ENCODE peak calls at places on chromosomes 1 and 21, in seven cellular contexts. K, E, Y, G, O, T and H are unnamed samples. For H3K36me3, the result is how much of the 10 kb centered on the place peaks cover.

GRCh38 chr1:183942933-183943693 is 94.4 kb downstream of the COLGALT2 start:
- DNase-seq in K (peak), E (peak), Y (no peak), G (no peak), O (no peak), T (peak), H (no peak)

GRCh38 chr1:17609529-17609928 is 70.0 kb downstream of the ARHGEF10L start:
- DNase-seq in K (no peak), E (no peak), Y (no peak), G (no peak), O (no peak), T (no peak), H (no peak)

GRCh38 chr1:55931272-55931940 is 648.0 kb downstream of the PLPP3 start:
- DNase-seq in K (no peak), E (peak), Y (no peak), G (no peak), O (no peak), T (no peak), H (no peak)

GRCh38 chr1:220498188-220498587 is 29.7 kb upstream of the MARK1 start:
- DNase-seq in K (no peak), E (peak), Y (no peak), G (no peak), O (no peak), T (no peak), H (no peak)

GRCh38 chr1:6002714-6003501 is 10.7 kb upstream of the NPHP4 start:
- DNase-seq in K (no peak), E (no peak), Y (no peak), G (peak), O (peak), T (no peak), H (peak)

GRCh38 chr1:182833271-182833670 is 5.9 kb upstream of the DHX9 start:
- DNase-seq in K (no peak), E (peak), Y (no peak), G (no peak), O (no peak), T (no peak), H (no peak)

GRCh38 chr1:109493805-109494539 is at the start of gene CYB561D1:
- DNase-seq in K (peak), E (peak), Y (peak), G (peak), O (peak), T (peak), H (peak)

GRCh38 chr1:66729130-66729922 is 22.9 kb upstream of the DYNLT5 start:
- DNase-seq in K (no peak), E (peak), Y (no peak), G (no peak), O (no peak), T (no peak), H (no peak)

GRCh38 chr21:34882719-34883131 is 166.4 kb downstream of the RUNX1 start:
- DNase-seq in K (no peak), E (no peak), Y (no peak), G (no peak), O (no peak), T (no peak), H (no peak)

GRCh38 chr1:245823408-245824147 is 668.8 kb downstream of the KIF26B start:
- DNase-seq in K (no peak), E (no peak), Y (no peak), G (no peak), O (no peak), T (no peak), H (no peak)

GRCh38 chr1:44707959-44708831 is 22.8 kb downstream of the RNU5D-1 start:
- DNase-seq in K (peak), E (peak), Y (no peak), G (no peak), O (peak), T (no peak), H (no peak)

GRCh38 chr1:63946866-63947491 is 173.2 kb downstream of the ROR1 start:
- DNase-seq in K (no peak), E (no peak), Y (no peak), G (peak), O (no peak), T (no peak), H (no peak)

GRCh38 chr1:38034871-38035270 is 11.7 kb downstream of the POU3F1 start:
- DNase-seq in K (no peak), E (no peak), Y (no peak), G (no peak), O (no peak), T (no peak), H (no peak)

GRCh38 chr1:15557594-15557993 is 27.3 kb downstream of the AGMAT start:
- DNase-seq in K (no peak), E (no peak), Y (no peak), G (no peak), O (no peak), T (no peak), H (no peak)

GRCh38 chr1:154867841-154868610 is 2.1 kb downstream of the KCNN3 start:
- DNase-seq in K (no peak), E (no peak), Y (no peak), G (peak), O (peak), T (no peak), H (no peak)

GRCh38 chr1:31326461-31326860 is 29.6 kb downstream of the ZCCHC17 start:
- DNase-seq in K (no peak), E (no peak), Y (no peak), G (no peak), O (no peak), T (no peak), H (no peak)

GRCh38 chr1:200262326-200262965 is 147.4 kb downstream of the ZNF281 start:
- DNase-seq in K (no peak), E (no peak), Y (no peak), G (no peak), O (peak), T (no peak), H (no peak)

GRCh38 chr1:67863637-67864036 is 30.4 kb upstream of the GNG12 start:
- DNase-seq in K (no peak), E (no peak), Y (no peak), G (no peak), O (no peak), T (no peak), H (no peak)

GRCh38 chr1:33654267-33654832 is 181.9 kb downstream of the ZSCAN20 start:
- DNase-seq in K (no peak), E (peak), Y (no peak), G (no peak), O (peak), T (no peak), H (no peak)

GRCh38 chr1:169044296-169044695 is 62.2 kb upstream of the ATP1B1 start:
- DNase-seq in K (no peak), E (no peak), Y (no peak), G (no peak), O (no peak), T (no peak), H (no peak)

GRCh38 chr1:92587445-92587844 is 100.7 kb upstream of the GFI1 start:
- DNase-seq in K (no peak), E (no peak), Y (no peak), G (no peak), O (no peak), T (no peak), H (no peak)

GRCh38 chr1:200245492-200245891 is 164.3 kb downstream of the ZNF281 start:
- DNase-seq in K (no peak), E (peak), Y (no peak), G (no peak), O (no peak), T (no peak), H (no peak)

GRCh38 chr1:68571499-68571898 is 74.6 kb upstream of the DEPDC1 start:
- DNase-seq in K (no peak), E (peak), Y (no peak), G (no peak), O (no peak), T (no peak), H (no peak)

GRCh38 chr1:183685112-183685713 is 32.1 kb upstream of the APOBEC4 start:
- DNase-seq in K (peak), E (peak), Y (no peak), G (no peak), O (peak), T (peak), H (no peak)

GRCh38 chr1:226736001-226736907 is 2.8 kb downstream of the ITPKB start:
- DNase-seq in K (no peak), E (peak), Y (no peak), G (peak), O (peak), T (no peak), H (no peak)
- H3K4me3 ChIP-seq in K (no peak), E (peak), Y (peak), G (no peak), O (peak), T (peak), H (no peak)

DNA sequence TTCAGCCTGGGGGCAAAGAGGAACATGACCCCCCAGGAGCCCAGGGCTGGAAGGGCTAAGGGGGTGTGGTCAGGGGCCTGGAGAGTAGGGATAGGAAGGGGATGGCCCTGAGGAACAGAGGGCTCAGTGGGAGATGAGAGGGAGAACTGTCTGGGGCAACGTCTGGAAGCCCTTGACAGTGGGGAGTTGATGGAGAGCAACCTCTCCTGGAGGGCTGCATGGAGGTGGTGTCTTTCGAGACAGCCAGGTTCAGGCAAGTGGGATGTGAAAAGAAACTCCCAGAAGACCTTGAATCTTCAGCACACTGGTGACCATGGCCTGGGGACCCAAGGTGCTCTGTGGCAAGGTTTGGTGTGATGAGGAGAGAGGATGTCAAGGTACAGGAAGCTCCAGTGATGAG is 54.2 kb upstream of the RUNX3 start:
- DNase-seq in K (no peak), E (no peak), Y (no peak), G (no peak), O (no peak), T (no peak), H (no peak)
- H3K36me3 ChIP-seq in K (under half), E (under half), Y (under half), G (under half), O (under half), T (under half), H (under half)

GRCh38 chr1:27445177-27445936 is 44.6 kb downstream of the WASF2 start:
- DNase-seq in K (no peak), E (no peak), Y (no peak), G (no peak), O (no peak), T (no peak), H (no peak)
- H3K4me3 ChIP-seq in K (no peak), E (no peak), Y (no peak), G (no peak), O (no peak), T (no peak), H (no peak)

GRCh38 chr1:206608108-206608698 is 4.1 kb downstream of the EIF2D start:
- DNase-seq in K (peak), E (peak), Y (no peak), G (no peak), O (peak), T (no peak), H (no peak)
- H3K36me3 ChIP-seq in K (under half), E (under half), Y (under half), G (under half), O (under half), T (under half), H (half or more)

DNA sequence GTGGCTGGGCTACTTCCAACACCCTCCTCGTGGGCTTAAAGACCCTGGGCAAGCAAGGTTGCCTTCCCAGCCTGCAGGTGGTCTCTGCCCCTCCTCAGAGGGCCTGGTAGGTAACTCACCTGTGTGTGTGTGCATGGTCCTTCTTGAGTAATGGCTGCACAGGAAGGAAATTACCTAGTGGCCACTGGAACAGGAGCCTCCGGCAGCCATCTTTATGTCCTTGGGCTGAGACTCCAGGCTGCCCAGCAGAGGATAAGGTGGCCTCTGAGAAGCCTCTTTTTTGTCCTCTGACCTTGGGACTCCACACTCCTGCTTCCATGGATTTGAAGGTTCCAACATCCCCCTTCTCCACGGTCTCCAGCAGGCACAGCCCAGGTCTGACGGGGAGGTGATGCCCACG is 20.0 kb downstream of the DRAXIN start:
- DNase-seq in K (no peak), E (no peak), Y (no peak), G (no peak), O (no peak), T (no peak), H (no peak)
- H3K4me3 ChIP-seq in K (no peak), E (no peak), Y (no peak), G (no peak), O (no peak), T (no peak), H (no peak)

GRCh38 chr1:212401042-212401441 is 13.6 kb downstream of the PACC1 start:
- DNase-seq in K (no peak), E (no peak), Y (no peak), G (no peak), O (no peak), T (no peak), H (no peak)

GRCh38 chr1:212396638-212397037 is 18.0 kb downstream of the PACC1 start:
- DNase-seq in K (no peak), E (no peak), Y (no peak), G (no peak), O (no peak), T (no peak), H (no peak)

GRCh38 chr1:212397171-212397570 is 17.5 kb downstream of the PACC1 start:
- DNase-seq in K (no peak), E (no peak), Y (no peak), G (no peak), O (no peak), T (no peak), H (no peak)

GRCh38 chr1:212402876-212403275 is 11.8 kb downstream of the PACC1 start:
- DNase-seq in K (no peak), E (no peak), Y (no peak), G (no peak), O (no peak), T (no peak), H (no peak)

GRCh38 chr1:212401838-212402582 is 12.7 kb downstream of the PACC1 start:
- DNase-seq in K (no peak), E (peak), Y (no peak), G (no peak), O (no peak), T (no peak), H (no peak)
- H3K36me3 ChIP-seq in K (under half), E (under half), Y (under half), G (under half), O (under half), T (under half), H (under half)

GRCh38 chr1:160644399-160644798 is 2.4 kb downstream of the SLAMF1 start:
- DNase-seq in K (no peak), E (no peak), Y (no peak), G (no peak), O (no peak), T (no peak), H (no peak)

GRCh38 chr1:160646192-160646591 is 652 bp downstream of the SLAMF1 start:
- DNase-seq in K (no peak), E (no peak), Y (no peak), G (no peak), O (no peak), T (no peak), H (no peak)

GRCh38 chr1:160647329-160647720 is 481 bp upstream of the SLAMF1 start:
- DNase-seq in K (no peak), E (no peak), Y (no peak), G (no peak), O (no peak), T (no peak), H (no peak)

GRCh38 chr1:160645386-160646063 is 1.3 kb downstream of the SLAMF1 start:
- DNase-seq in K (no peak), E (no peak), Y (no peak), G (no peak), O (no peak), T (no peak), H (no peak)

GRCh38 chr1:160646711-160647328 is at the start of gene SLAMF1:
- DNase-seq in K (no peak), E (no peak), Y (no peak), G (peak), O (no peak), T (no peak), H (no peak)
- H3K4me3 ChIP-seq in K (no peak), E (no peak), Y (no peak), G (no peak), O (no peak), T (no peak), H (no peak)

DNA sequence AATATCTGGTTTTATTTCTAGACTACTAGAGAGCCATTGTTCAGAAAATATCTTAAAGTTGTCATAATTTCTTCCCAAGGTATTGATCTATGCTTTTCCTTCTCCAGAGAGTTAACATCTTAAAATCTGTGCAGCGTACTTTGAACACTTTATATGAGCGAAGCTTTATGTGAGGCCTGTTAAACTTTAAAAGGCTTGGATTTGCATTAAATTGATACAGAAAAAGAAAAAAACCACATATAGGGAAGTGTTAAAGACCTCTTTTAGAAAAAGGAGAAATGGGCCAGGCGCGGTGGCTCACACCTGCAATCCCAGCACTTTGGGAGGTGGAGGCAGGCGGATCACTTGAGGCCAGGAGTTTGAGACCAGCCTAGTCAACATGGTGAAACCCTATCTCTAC is 59.2 kb upstream of the MORC3 start:
- DNase-seq in K (no peak), E (no peak), Y (no peak), G (no peak), O (no peak), T (no peak), H (no peak)
- H3K36me3 ChIP-seq in K (under half), E (under half), Y (under half), G (under half), O (under half), T (under half), H (under half)

DNA sequence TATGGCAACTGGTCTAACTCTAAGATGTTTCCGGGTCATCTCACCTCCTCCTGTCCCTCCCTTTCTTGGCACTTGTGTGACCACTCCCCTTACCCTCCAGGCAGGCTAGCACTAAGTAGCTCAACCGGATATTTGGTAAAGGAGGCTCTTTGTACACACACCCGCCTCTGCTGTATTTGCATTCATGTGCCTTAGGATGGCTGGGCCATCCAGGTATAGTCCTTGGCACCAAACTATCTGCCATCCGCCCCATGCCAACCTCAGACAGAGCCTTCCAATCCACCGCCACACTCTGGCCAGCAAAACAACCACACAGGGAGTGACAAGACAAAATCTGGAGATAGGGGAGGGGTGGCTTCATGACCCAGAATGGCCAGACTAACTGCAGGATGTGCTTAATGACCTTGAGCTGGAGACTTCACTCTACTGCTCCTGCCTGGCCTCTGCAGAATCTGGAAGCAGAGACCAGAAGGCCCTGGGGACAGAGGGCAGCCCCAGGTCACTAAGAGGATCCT is 59.5 kb downstream of the CDK18 start:
- DNase-seq in K (no peak), E (no peak), Y (peak), G (no peak), O (no peak), T (no peak), H (no peak)
- H3K4me3 ChIP-seq in K (no peak), E (no peak), Y (no peak), G (no peak), O (no peak), T (no peak), H (no peak)

DNA sequence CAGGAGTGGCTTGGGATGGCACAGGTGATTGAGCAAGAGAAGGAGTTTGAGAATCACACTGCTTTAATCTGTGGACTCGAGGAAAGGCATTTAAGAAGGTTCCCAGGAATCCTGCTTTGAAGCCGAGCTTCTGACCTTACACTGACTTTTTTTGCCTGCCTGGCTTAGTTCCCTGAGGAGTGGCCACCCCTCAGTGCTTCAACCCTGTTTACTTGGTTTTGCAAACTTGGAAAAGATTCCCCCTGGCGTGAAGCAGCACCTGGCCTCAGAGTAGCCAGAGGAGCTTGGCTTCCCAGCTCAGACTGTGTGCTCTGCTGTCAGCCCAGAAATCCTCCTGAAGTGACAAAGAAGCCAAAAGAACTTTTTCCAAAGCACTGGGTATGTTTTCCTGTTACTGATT is 48.5 kb upstream of the LDLRAP1 start:
- DNase-seq in K (no peak), E (no peak), Y (no peak), G (no peak), O (no peak), T (no peak), H (no peak)
- H3K36me3 ChIP-seq in K (under half), E (under half), Y (under half), G (under half), O (under half), T (under half), H (under half)